ENCODE peak calls at places on chromosomes 5 and 9, in six cellular contexts. One of them, this sample, is unnamed.

GRCh38 chr5:12110629-12111028 is 206.4 kb upstream of the CTNND2 start:
- DNase-seq in upper lobe of right lung: no peak
- DNase-seq in foreskin fibroblast: no peak
- DNase-seq in Calu3: no peak
- DNase-seq in heart left ventricle: no peak
- DNase-seq in upper lobe of left lung: no peak
- DNase-seq in this sample: no peak

GRCh38 chr9:109584205-109584604 is 86.1 kb upstream of the PTPN3 start:
- DNase-seq in upper lobe of right lung: no peak
- DNase-seq in foreskin fibroblast: no peak
- DNase-seq in Calu3: no peak
- DNase-seq in heart left ventricle: no peak
- DNase-seq in upper lobe of left lung: no peak
- DNase-seq in this sample: no peak

GRCh38 chr5:150322202-150322601 is 19.5 kb upstream of the ARSI start:
- DNase-seq in upper lobe of right lung: no peak
- DNase-seq in foreskin fibroblast: peak; percentile 61
- DNase-seq in Calu3: peak; percentile 56
- DNase-seq in heart left ventricle: no peak
- DNase-seq in upper lobe of left lung: no peak
- DNase-seq in this sample: no peak

GRCh38 chr9:114911167-114911821 is 19.1 kb downstream of the TNFSF8 start:
- DNase-seq in upper lobe of right lung: no peak
- DNase-seq in foreskin fibroblast: peak; percentile 35
- DNase-seq in Calu3: peak; percentile 32
- DNase-seq in heart left ventricle: no peak
- DNase-seq in upper lobe of left lung: no peak
- DNase-seq in this sample: no peak

GRCh38 chr5:166962470-166962869 is 1329.0 kb upstream of the WWC1 start:
- DNase-seq in upper lobe of right lung: no peak
- DNase-seq in foreskin fibroblast: no peak
- DNase-seq in Calu3: no peak
- DNase-seq in heart left ventricle: no peak
- DNase-seq in upper lobe of left lung: no peak
- DNase-seq in this sample: no peak

GRCh38 chr9:130348341-130348740 is 82.8 kb downstream of the HMCN2 start:
- DNase-seq in upper lobe of right lung: no peak
- DNase-seq in foreskin fibroblast: no peak
- DNase-seq in Calu3: no peak
- DNase-seq in heart left ventricle: no peak
- DNase-seq in upper lobe of left lung: no peak
- DNase-seq in this sample: no peak

GRCh38 chr9:93266521-93267001 is 82.6 kb downstream of the WNK2 start:
- DNase-seq in upper lobe of right lung: no peak
- DNase-seq in foreskin fibroblast: no peak
- DNase-seq in Calu3: no peak
- DNase-seq in heart left ventricle: no peak
- DNase-seq in upper lobe of left lung: no peak
- DNase-seq in this sample: no peak

GRCh38 chr5:172945151-172945550 is 14.1 kb upstream of the RPL26L1 start:
- DNase-seq in upper lobe of right lung: no peak
- DNase-seq in foreskin fibroblast: no peak
- DNase-seq in Calu3: no peak
- DNase-seq in heart left ventricle: no peak
- DNase-seq in upper lobe of left lung: no peak
- DNase-seq in this sample: no peak

GRCh38 chr9:77449177-77450092 is 198.7 kb downstream of the GNA14 start:
- DNase-seq in upper lobe of right lung: no peak
- DNase-seq in foreskin fibroblast: no peak
- DNase-seq in Calu3: peak; percentile 35
- DNase-seq in heart left ventricle: no peak
- DNase-seq in upper lobe of left lung: peak; percentile 78
- DNase-seq in this sample: no peak

GRCh38 chr5:72860499-72860898 is 44.0 kb downstream of the TNPO1 start:
- DNase-seq in upper lobe of right lung: no peak
- DNase-seq in foreskin fibroblast: peak; percentile 51
- DNase-seq in Calu3: no peak
- DNase-seq in heart left ventricle: no peak
- DNase-seq in upper lobe of left lung: no peak
- DNase-seq in this sample: no peak

GRCh38 chr9:28206280-28206679 is 633.0 kb upstream of the C9orf72 start:
- DNase-seq in upper lobe of right lung: no peak
- DNase-seq in foreskin fibroblast: no peak
- DNase-seq in Calu3: no peak
- DNase-seq in heart left ventricle: no peak
- DNase-seq in upper lobe of left lung: no peak
- DNase-seq in this sample: no peak

GRCh38 chr9:125397736-125398135 is 136.1 kb downstream of the GAPVD1 start:
- DNase-seq in upper lobe of right lung: no peak
- DNase-seq in foreskin fibroblast: no peak
- DNase-seq in Calu3: no peak
- DNase-seq in heart left ventricle: no peak
- DNase-seq in upper lobe of left lung: no peak
- DNase-seq in this sample: no peak

DNA sequence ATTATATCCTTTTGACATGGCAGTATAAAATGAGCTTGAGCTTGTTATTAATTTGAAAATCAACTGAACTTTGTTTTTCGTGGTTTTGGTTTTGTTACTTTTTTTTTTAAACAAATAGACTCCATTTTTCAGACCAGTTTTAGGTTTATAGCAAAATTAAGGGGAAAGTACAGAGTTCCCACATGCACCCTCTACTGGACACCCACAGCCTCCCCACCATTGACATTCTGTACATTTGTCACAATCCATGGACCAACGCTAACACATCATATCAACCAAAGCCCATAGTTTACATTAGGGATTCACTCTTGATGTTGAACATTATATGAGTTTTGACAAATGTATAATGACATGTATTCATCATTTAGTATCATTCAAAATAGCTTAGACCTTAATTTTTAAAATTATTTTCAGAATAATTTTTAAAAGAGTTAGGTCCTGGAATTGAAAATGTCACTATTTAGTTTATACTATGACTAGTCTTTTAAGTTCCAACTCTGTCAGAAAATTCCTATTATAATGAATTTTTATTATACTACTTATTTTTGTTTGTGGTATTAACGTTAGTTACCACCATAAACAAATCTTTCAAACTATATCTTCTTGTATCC is 35.3 kb upstream of the JMY start:
- DNase-seq in upper lobe of right lung: no peak
- DNase-seq in foreskin fibroblast: no peak
- DNase-seq in Calu3: peak; percentile 28
- DNase-seq in heart left ventricle: no peak
- DNase-seq in upper lobe of left lung: no peak
- DNase-seq in this sample: no peak
- TF ChIP-seq CTCF in upper lobe of right lung: peak; percentile 43
- TF ChIP-seq CTCF in foreskin fibroblast: peak; percentile 43
- TF ChIP-seq CTCF in Calu3: peak; percentile 30
- TF ChIP-seq CTCF in heart left ventricle: peak; percentile 43
- TF ChIP-seq CTCF in upper lobe of left lung: no peak
- TF ChIP-seq CTCF in this sample: no peak

GRCh38 chr9:132185164-132186009 is 23.5 kb downstream of the NTNG2 start:
- DNase-seq in upper lobe of right lung: no peak
- DNase-seq in foreskin fibroblast: no peak
- DNase-seq in Calu3: no peak
- DNase-seq in heart left ventricle: no peak
- DNase-seq in upper lobe of left lung: no peak
- DNase-seq in this sample: no peak

GRCh38 chr9:132183134-132183533 is 21.3 kb downstream of the NTNG2 start:
- DNase-seq in upper lobe of right lung: no peak
- DNase-seq in foreskin fibroblast: no peak
- DNase-seq in Calu3: no peak
- DNase-seq in heart left ventricle: no peak
- DNase-seq in upper lobe of left lung: peak; percentile 31
- DNase-seq in this sample: no peak

GRCh38 chr9:132181796-132182521 is 20.1 kb downstream of the NTNG2 start:
- DNase-seq in upper lobe of right lung: no peak
- DNase-seq in foreskin fibroblast: no peak
- DNase-seq in Calu3: no peak
- DNase-seq in heart left ventricle: peak; percentile 43
- DNase-seq in upper lobe of left lung: no peak
- DNase-seq in this sample: no peak

GRCh38 chr9:132182609-132183073 is 20.8 kb downstream of the NTNG2 start:
- DNase-seq in upper lobe of right lung: no peak
- DNase-seq in foreskin fibroblast: no peak
- DNase-seq in Calu3: no peak
- DNase-seq in heart left ventricle: no peak
- DNase-seq in upper lobe of left lung: no peak
- DNase-seq in this sample: no peak

DNA sequence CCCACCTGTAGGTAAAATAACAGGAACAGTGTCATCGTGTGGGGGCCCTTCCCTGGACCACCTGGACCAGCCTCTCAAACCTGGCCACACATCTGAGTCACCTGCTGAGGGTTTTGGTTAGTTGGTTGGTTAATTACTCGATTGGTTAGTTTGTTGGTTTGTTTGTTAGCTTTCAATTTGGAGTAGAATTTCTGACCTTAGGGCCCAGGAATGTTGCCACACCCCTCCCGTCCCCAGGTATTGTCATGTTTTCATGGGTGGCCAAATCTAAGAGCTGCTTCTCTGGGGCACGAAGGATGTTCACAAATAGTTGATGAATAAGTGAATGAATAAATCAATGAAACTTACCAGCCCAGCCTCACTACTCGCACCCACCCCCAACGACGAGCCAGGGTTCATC is 21.9 kb downstream of the NTNG2 start:
- DNase-seq in upper lobe of right lung: no peak
- DNase-seq in foreskin fibroblast: no peak
- DNase-seq in Calu3: no peak
- DNase-seq in heart left ventricle: no peak
- DNase-seq in upper lobe of left lung: no peak
- DNase-seq in this sample: no peak
- TF ChIP-seq CTCF in upper lobe of right lung: no peak
- TF ChIP-seq CTCF in foreskin fibroblast: no peak
- TF ChIP-seq CTCF in Calu3: no peak
- TF ChIP-seq CTCF in heart left ventricle: no peak
- TF ChIP-seq CTCF in upper lobe of left lung: no peak
- TF ChIP-seq CTCF in this sample: no peak

DNA sequence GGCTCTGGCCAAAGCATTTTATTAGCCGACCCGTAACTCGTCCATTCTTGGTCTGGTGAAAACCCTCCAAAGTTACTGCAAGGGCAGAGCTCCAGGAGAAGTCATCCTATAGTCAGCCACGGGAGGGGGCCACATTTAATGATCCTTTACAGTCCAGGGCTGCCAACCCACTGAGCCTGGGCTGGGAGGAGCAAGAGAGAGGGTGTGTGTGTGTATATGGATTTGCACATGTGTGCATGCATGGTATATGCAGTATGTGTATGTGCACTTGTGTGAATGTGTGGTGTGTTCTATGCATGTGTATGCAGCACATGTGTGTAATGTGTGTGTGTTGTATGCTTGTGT is 4.2 kb upstream of the RASGEF1C start:
- DNase-seq in upper lobe of right lung: peak; percentile 26
- DNase-seq in foreskin fibroblast: no peak
- DNase-seq in Calu3: no peak
- DNase-seq in heart left ventricle: no peak
- DNase-seq in upper lobe of left lung: no peak
- DNase-seq in this sample: no peak
- TF ChIP-seq CTCF in upper lobe of right lung: no peak
- TF ChIP-seq CTCF in foreskin fibroblast: no peak
- TF ChIP-seq CTCF in Calu3: no peak
- TF ChIP-seq CTCF in heart left ventricle: no peak
- TF ChIP-seq CTCF in upper lobe of left lung: no peak
- TF ChIP-seq CTCF in this sample: no peak

GRCh38 chr5:155554500-155554899 is 540.9 kb downstream of the KIF4B start:
- DNase-seq in upper lobe of right lung: no peak
- DNase-seq in foreskin fibroblast: no peak
- DNase-seq in Calu3: no peak
- DNase-seq in heart left ventricle: no peak
- DNase-seq in upper lobe of left lung: no peak
- DNase-seq in this sample: no peak

GRCh38 chr5:155562153-155562552 is 548.6 kb downstream of the KIF4B start:
- DNase-seq in upper lobe of right lung: no peak
- DNase-seq in foreskin fibroblast: no peak
- DNase-seq in Calu3: no peak
- DNase-seq in heart left ventricle: no peak
- DNase-seq in upper lobe of left lung: no peak
- DNase-seq in this sample: no peak

GRCh38 chr5:155556700-155557099 is 543.1 kb downstream of the KIF4B start:
- DNase-seq in upper lobe of right lung: no peak
- DNase-seq in foreskin fibroblast: no peak
- DNase-seq in Calu3: no peak
- DNase-seq in heart left ventricle: no peak
- DNase-seq in upper lobe of left lung: no peak
- DNase-seq in this sample: no peak

DNA sequence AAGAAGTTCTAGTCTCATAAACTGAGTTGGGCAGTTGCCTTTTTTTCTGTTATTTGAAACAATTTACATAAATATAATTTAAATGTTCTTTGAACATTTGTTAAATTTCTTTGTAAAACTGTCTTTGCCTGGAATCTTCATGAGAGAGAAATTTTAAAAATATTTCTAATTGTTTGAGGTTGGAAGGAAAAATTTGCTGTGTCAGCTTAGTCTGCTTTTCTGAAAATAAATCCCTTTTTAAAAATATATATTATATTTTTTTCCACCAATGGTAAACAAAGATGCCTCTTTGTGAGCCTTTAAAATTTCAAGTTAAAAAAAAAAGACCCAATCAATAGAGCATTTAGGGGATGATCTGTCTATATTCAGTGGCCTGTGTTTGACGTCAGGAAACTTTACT is 542.7 kb downstream of the KIF4B start:
- DNase-seq in upper lobe of right lung: no peak
- DNase-seq in foreskin fibroblast: no peak
- DNase-seq in Calu3: no peak
- DNase-seq in heart left ventricle: no peak
- DNase-seq in upper lobe of left lung: no peak
- DNase-seq in this sample: no peak
- TF ChIP-seq CTCF in upper lobe of right lung: no peak
- TF ChIP-seq CTCF in foreskin fibroblast: no peak
- TF ChIP-seq CTCF in Calu3: no peak
- TF ChIP-seq CTCF in heart left ventricle: no peak
- TF ChIP-seq CTCF in upper lobe of left lung: no peak
- TF ChIP-seq CTCF in this sample: no peak